ENCODE peak calls at places on chromosome 15, in four cellular contexts. One of them, this sample, is unnamed.

GRCh38 chr15:45646220-45646619 is 11.4 kb downstream of the SQOR start:
- DNase-seq in AG04449: no peak
- DNase-seq in endothelial cell: no peak
- DNase-seq in cardiac fibroblast: peak
- DNase-seq in this sample: no peak

GRCh38 chr15:31390777-31391486 is 64.3 kb downstream of the KLF13 start:
- DNase-seq in AG04449: no peak
- DNase-seq in endothelial cell: no peak
- DNase-seq in cardiac fibroblast: no peak
- DNase-seq in this sample: no peak

GRCh38 chr15:101438482-101439284 is 50.8 kb downstream of the PCSK6 start:
- DNase-seq in AG04449: no peak
- DNase-seq in endothelial cell: no peak
- DNase-seq in cardiac fibroblast: no peak
- DNase-seq in this sample: no peak

GRCh38 chr15:57747206-57747605 is 40.7 kb downstream of the POLR2M start:
- DNase-seq in AG04449: no peak
- DNase-seq in endothelial cell: no peak
- DNase-seq in cardiac fibroblast: peak
- DNase-seq in this sample: no peak

GRCh38 chr15:25172691-25173090 is 217.9 kb downstream of the SNRPN start:
- DNase-seq in AG04449: no peak
- DNase-seq in endothelial cell: no peak
- DNase-seq in cardiac fibroblast: no peak
- DNase-seq in this sample: no peak

GRCh38 chr15:36897834-36898233 is 202.5 kb downstream of the MEIS2 start:
- DNase-seq in AG04449: no peak
- DNase-seq in endothelial cell: no peak
- DNase-seq in cardiac fibroblast: no peak
- DNase-seq in this sample: no peak

GRCh38 chr15:44726568-44727461 is 9.5 kb upstream of the TRIM69 start:
- DNase-seq in AG04449: peak
- DNase-seq in endothelial cell: no peak
- DNase-seq in cardiac fibroblast: peak
- DNase-seq in this sample: no peak

GRCh38 chr15:29548006-29548405 is 274.3 kb downstream of the TJP1 start:
- DNase-seq in AG04449: no peak
- DNase-seq in endothelial cell: no peak
- DNase-seq in cardiac fibroblast: no peak
- DNase-seq in this sample: no peak

GRCh38 chr15:33022629-33023028 is 171.9 kb downstream of the FMN1 start:
- DNase-seq in AG04449: no peak
- DNase-seq in endothelial cell: peak
- DNase-seq in cardiac fibroblast: peak
- DNase-seq in this sample: no peak

GRCh38 chr15:96626936-96627577 is 296.6 kb downstream of the NR2F2 start:
- DNase-seq in AG04449: no peak
- DNase-seq in endothelial cell: no peak
- DNase-seq in cardiac fibroblast: peak
- DNase-seq in this sample: no peak

GRCh38 chr15:41849861-41850260 is 11.2 kb downstream of the PLA2G4B start:
- DNase-seq in AG04449: no peak
- DNase-seq in endothelial cell: no peak
- DNase-seq in cardiac fibroblast: no peak
- DNase-seq in this sample: no peak

GRCh38 chr15:40770147-40770721 is 454 bp downstream of the C15orf62 start:
- DNase-seq in AG04449: no peak
- DNase-seq in endothelial cell: no peak
- DNase-seq in cardiac fibroblast: no peak
- DNase-seq in this sample: no peak

GRCh38 chr15:25877681-25878080 is 14.6 kb upstream of the ATP10A start:
- DNase-seq in AG04449: no peak
- DNase-seq in endothelial cell: no peak
- DNase-seq in cardiac fibroblast: no peak
- DNase-seq in this sample: no peak

GRCh38 chr15:56759450-56759845 is 26.1 kb upstream of the ZNF280D start:
- DNase-seq in AG04449: peak
- DNase-seq in endothelial cell: no peak
- DNase-seq in cardiac fibroblast: peak
- DNase-seq in this sample: peak

GRCh38 chr15:58608711-58609110 is 140.8 kb downstream of the ADAM10 start:
- DNase-seq in AG04449: no peak
- DNase-seq in endothelial cell: no peak
- DNase-seq in cardiac fibroblast: no peak
- DNase-seq in this sample: no peak

GRCh38 chr15:39785139-39785538 is 2.5 kb upstream of the FSIP1 start:
- DNase-seq in AG04449: no peak
- DNase-seq in endothelial cell: no peak
- DNase-seq in cardiac fibroblast: peak
- DNase-seq in this sample: no peak

GRCh38 chr15:97483232-97483631 is 477.3 kb upstream of the ARRDC4 start:
- DNase-seq in AG04449: no peak
- DNase-seq in endothelial cell: no peak
- DNase-seq in cardiac fibroblast: no peak
- DNase-seq in this sample: no peak

GRCh38 chr15:100784493-100785180 is 95.0 kb upstream of the ALDH1A3 start:
- DNase-seq in AG04449: no peak
- DNase-seq in endothelial cell: no peak
- DNase-seq in cardiac fibroblast: no peak
- DNase-seq in this sample: no peak

GRCh38 chr15:73017987-73018386 is 34.3 kb upstream of the NEO1 start:
- DNase-seq in AG04449: no peak
- DNase-seq in endothelial cell: no peak
- DNase-seq in cardiac fibroblast: no peak
- DNase-seq in this sample: no peak

GRCh38 chr15:94791008-94791407 is 559.6 kb downstream of the MCTP2 start:
- DNase-seq in AG04449: no peak
- DNase-seq in endothelial cell: no peak
- DNase-seq in cardiac fibroblast: no peak
- DNase-seq in this sample: no peak

GRCh38 chr15:33871911-33872760 is 96.2 kb upstream of the CHRM5 start:
- DNase-seq in AG04449: no peak
- DNase-seq in endothelial cell: no peak
- DNase-seq in cardiac fibroblast: peak
- DNase-seq in this sample: no peak

GRCh38 chr15:85009435-85009834 is 27.8 kb downstream of the PDE8A start:
- DNase-seq in AG04449: no peak
- DNase-seq in endothelial cell: no peak
- DNase-seq in cardiac fibroblast: no peak
- DNase-seq in this sample: no peak

GRCh38 chr15:57114070-57114469 is 195.6 kb downstream of the TCF12 start:
- DNase-seq in AG04449: no peak
- DNase-seq in endothelial cell: no peak
- DNase-seq in cardiac fibroblast: peak
- DNase-seq in this sample: no peak

GRCh38 chr15:57298204-57298603 is 78.1 kb upstream of the CGNL1 start:
- DNase-seq in AG04449: no peak
- DNase-seq in endothelial cell: no peak
- DNase-seq in cardiac fibroblast: no peak
- DNase-seq in this sample: no peak

GRCh38 chr15:31299588-31300207 is 26.9 kb upstream of the KLF13 start:
- DNase-seq in AG04449: no peak
- DNase-seq in endothelial cell: no peak
- DNase-seq in cardiac fibroblast: no peak
- DNase-seq in this sample: no peak

GRCh38 chr15:64216722-64217428 is 54.1 kb upstream of the PPIB start:
- DNase-seq in AG04449: no peak
- DNase-seq in endothelial cell: no peak
- DNase-seq in cardiac fibroblast: peak
- DNase-seq in this sample: no peak
- TF ChIP-seq CTCF in AG04449: no peak
- TF ChIP-seq CTCF in endothelial cell: no peak
- TF ChIP-seq CTCF in cardiac fibroblast: no peak
- TF ChIP-seq CTCF in this sample: no peak

DNA sequence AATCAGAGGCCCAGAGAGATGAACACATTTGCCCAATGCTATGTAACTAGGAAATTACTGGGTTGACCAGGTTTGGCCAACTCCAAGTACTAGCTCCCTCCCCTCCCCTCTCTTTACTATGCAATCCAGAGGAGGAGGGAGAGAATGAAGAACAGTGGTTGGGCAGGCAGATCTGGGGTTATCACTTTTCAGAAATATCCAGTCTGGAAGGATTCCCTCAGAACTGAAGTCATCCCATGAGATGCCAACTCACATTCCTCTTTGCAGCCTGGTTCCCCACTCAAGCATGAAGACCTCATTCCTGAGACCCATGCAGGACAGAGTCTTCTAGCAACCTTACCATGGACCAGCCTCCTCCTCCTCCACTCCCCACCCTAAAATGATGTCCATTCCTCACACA is 201.1 kb downstream of the TLE3 start:
- DNase-seq in AG04449: no peak
- DNase-seq in endothelial cell: no peak
- DNase-seq in cardiac fibroblast: no peak
- DNase-seq in this sample: no peak
- TF ChIP-seq CTCF in AG04449: no peak
- TF ChIP-seq CTCF in endothelial cell: no peak
- TF ChIP-seq CTCF in cardiac fibroblast: no peak
- TF ChIP-seq CTCF in this sample: no peak

DNA sequence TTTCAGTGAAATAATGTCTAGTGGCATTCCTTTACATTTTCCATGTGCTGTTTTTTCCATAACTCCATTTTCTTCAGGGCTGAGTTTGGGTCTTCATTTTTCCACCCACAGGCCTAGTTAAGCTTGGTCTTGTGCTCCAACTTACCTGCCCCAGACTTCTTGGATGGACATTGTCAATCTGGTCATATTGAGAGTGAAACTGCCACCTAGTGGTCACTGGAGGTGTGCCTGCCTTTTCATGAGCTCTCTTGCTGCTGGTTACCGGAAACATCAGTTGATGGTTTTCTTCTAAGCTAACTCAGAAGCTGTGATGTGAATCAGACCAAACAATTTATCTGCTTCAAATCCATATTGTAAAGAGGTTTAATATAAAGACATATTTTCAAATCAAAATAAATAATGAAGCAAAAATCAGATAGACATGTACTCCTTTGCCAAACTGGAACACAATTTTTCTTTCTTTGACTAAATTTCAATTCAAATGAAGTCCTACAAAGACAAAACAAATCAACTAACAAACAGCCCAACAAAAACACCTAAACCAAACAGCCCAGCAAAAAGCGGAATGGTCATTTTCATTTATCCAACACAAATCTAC is 135.1 kb upstream of the RASGRP1 start:
- DNase-seq in AG04449: no peak
- DNase-seq in endothelial cell: peak
- DNase-seq in cardiac fibroblast: peak
- DNase-seq in this sample: peak
- TF ChIP-seq CTCF in AG04449: peak
- TF ChIP-seq CTCF in endothelial cell: peak
- TF ChIP-seq CTCF in cardiac fibroblast: peak
- TF ChIP-seq CTCF in this sample: no peak

GRCh38 chr15:52760562-52760961 is 29.6 kb downstream of the ONECUT1 start:
- DNase-seq in AG04449: no peak
- DNase-seq in endothelial cell: no peak
- DNase-seq in cardiac fibroblast: no peak
- DNase-seq in this sample: no peak

GRCh38 chr15:52764731-52765130 is 25.4 kb downstream of the ONECUT1 start:
- DNase-seq in AG04449: no peak
- DNase-seq in endothelial cell: no peak
- DNase-seq in cardiac fibroblast: no peak
- DNase-seq in this sample: no peak

GRCh38 chr15:52765779-52766178 is 24.4 kb downstream of the ONECUT1 start:
- DNase-seq in AG04449: no peak
- DNase-seq in endothelial cell: peak
- DNase-seq in cardiac fibroblast: peak
- DNase-seq in this sample: no peak

GRCh38 chr15:52762621-52763020 is 27.5 kb downstream of the ONECUT1 start:
- DNase-seq in AG04449: no peak
- DNase-seq in endothelial cell: no peak
- DNase-seq in cardiac fibroblast: no peak
- DNase-seq in this sample: no peak

DNA sequence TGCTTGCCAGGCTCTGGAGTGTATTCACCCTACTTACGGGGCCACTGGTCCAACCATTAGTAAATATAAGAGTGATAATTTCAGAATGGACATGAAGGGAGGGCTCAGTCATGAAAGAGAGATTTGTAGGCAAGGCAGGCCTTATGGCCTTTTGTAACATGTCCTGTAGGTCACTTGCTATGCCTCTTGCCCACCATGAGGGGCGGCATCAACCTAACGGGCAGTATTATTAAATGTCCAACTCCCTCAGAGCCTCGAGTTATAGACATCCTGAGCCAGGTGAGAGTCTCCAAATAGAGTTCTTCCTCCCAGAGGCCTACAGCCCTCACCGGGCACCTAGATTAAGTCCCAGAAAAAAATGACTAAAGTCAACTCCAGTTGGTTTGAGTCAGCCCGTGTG is 30.2 kb downstream of the ONECUT1 start:
- DNase-seq in AG04449: no peak
- DNase-seq in endothelial cell: no peak
- DNase-seq in cardiac fibroblast: no peak
- DNase-seq in this sample: no peak
- TF ChIP-seq CTCF in AG04449: no peak
- TF ChIP-seq CTCF in endothelial cell: no peak
- TF ChIP-seq CTCF in cardiac fibroblast: no peak
- TF ChIP-seq CTCF in this sample: no peak

GRCh38 chr15:79028411-79028964 is 62.1 kb downstream of the RASGRF1 start:
- DNase-seq in AG04449: no peak
- DNase-seq in endothelial cell: peak
- DNase-seq in cardiac fibroblast: peak
- DNase-seq in this sample: peak

GRCh38 chr15:79032656-79033055 is 57.9 kb downstream of the RASGRF1 start:
- DNase-seq in AG04449: no peak
- DNase-seq in endothelial cell: no peak
- DNase-seq in cardiac fibroblast: no peak
- DNase-seq in this sample: no peak

GRCh38 chr15:79031201-79031600 is 59.4 kb downstream of the RASGRF1 start:
- DNase-seq in AG04449: no peak
- DNase-seq in endothelial cell: no peak
- DNase-seq in cardiac fibroblast: no peak
- DNase-seq in this sample: no peak

GRCh38 chr15:79031821-79032220 is 58.8 kb downstream of the RASGRF1 start:
- DNase-seq in AG04449: no peak
- DNase-seq in endothelial cell: no peak
- DNase-seq in cardiac fibroblast: no peak
- DNase-seq in this sample: no peak

GRCh38 chr15:79030470-79030869 is 60.1 kb downstream of the RASGRF1 start:
- DNase-seq in AG04449: no peak
- DNase-seq in endothelial cell: no peak
- DNase-seq in cardiac fibroblast: no peak
- DNase-seq in this sample: no peak
- TF ChIP-seq CTCF in AG04449: no peak
- TF ChIP-seq CTCF in endothelial cell: no peak
- TF ChIP-seq CTCF in cardiac fibroblast: no peak
- TF ChIP-seq CTCF in this sample: no peak

GRCh38 chr15:88664151-88664778 is 25.4 kb downstream of the ISG20 start:
- DNase-seq in AG04449: no peak
- DNase-seq in endothelial cell: no peak
- DNase-seq in cardiac fibroblast: peak
- DNase-seq in this sample: no peak
- TF ChIP-seq CTCF in AG04449: no peak
- TF ChIP-seq CTCF in endothelial cell: no peak
- TF ChIP-seq CTCF in cardiac fibroblast: no peak
- TF ChIP-seq CTCF in this sample: no peak